ENCODE peak calls at places on chromosomes 13 and 19, in six cellular contexts. T, Z, U, B, V and C are unnamed samples.

GRCh38 chr13:43428545-43429287 is 358.1 kb downstream of the ENOX1 start:
- DNase-seq in T (no peak), Z (no peak), U (no peak), B (no peak), V (no peak), C (no peak)

GRCh38 chr19:35404879-35405622 is 34.2 kb downstream of the GPR42 start:
- DNase-seq in T (no peak), Z (no peak), U (peak; percentile 30), B (peak; percentile 92), V (no peak), C (no peak)

GRCh38 chr19:10294368-10294697 is 4.6 kb downstream of the ICAM5 start:
- DNase-seq in T (no peak), Z (peak; percentile 55), U (no peak), B (no peak), V (no peak), C (no peak)

GRCh38 chr13:88217372-88217771 is 546.2 kb downstream of the SLITRK5 start:
- DNase-seq in T (no peak), Z (no peak), U (no peak), B (no peak), V (no peak), C (no peak)

GRCh38 chr19:15464394-15465385 is at the start of gene RASAL3:
- DNase-seq in T (no peak), Z (no peak), U (no peak), B (no peak), V (no peak), C (peak; percentile 35)

GRCh38 chr13:92483894-92484293 is 742.7 kb upstream of the GPC6 start:
- DNase-seq in T (no peak), Z (no peak), U (no peak), B (no peak), V (no peak), C (no peak)

GRCh38 chr13:48783181-48783630 is 129.5 kb downstream of the CYSLTR2 start:
- DNase-seq in T (peak; percentile 61), Z (no peak), U (peak; percentile 65), B (peak; percentile 100), V (peak; percentile 90), C (peak; percentile 67)

GRCh38 chr13:83065136-83065535 is 817.1 kb downstream of the SLITRK1 start:
- DNase-seq in T (no peak), Z (no peak), U (peak; percentile 80), B (peak; percentile 63), V (peak; percentile 93), C (no peak)

GRCh38 chr13:108326318-108326717 is 56.8 kb downstream of the TNFSF13B start:
- DNase-seq in T (no peak), Z (no peak), U (no peak), B (no peak), V (no peak), C (peak; percentile 19)

GRCh38 chr19:27894906-27895754 is 1317.8 kb downstream of the UQCRFS1 start:
- DNase-seq in T (no peak), Z (no peak), U (no peak), B (no peak), V (no peak), C (no peak)

GRCh38 chr19:35911790-35912189 is 3.7 kb upstream of the TYROBP start:
- DNase-seq in T (no peak), Z (no peak), U (no peak), B (peak; percentile 38), V (no peak), C (no peak)

GRCh38 chr13:25080773-25081172 is 15.2 kb upstream of the PABPC3 start:
- DNase-seq in T (no peak), Z (no peak), U (no peak), B (no peak), V (no peak), C (no peak)

GRCh38 chr13:44816701-44817684 is 172.3 kb downstream of the NUFIP1 start:
- DNase-seq in T (no peak), Z (no peak), U (no peak), B (peak; percentile 49), V (no peak), C (no peak)

GRCh38 chr13:42735011-42735410 is 46.4 kb upstream of the FAM216B start:
- DNase-seq in T (no peak), Z (no peak), U (no peak), B (peak; percentile 30), V (no peak), C (no peak)

GRCh38 chr13:45658586-45659235 is 43.2 kb upstream of the ERICH6B start:
- DNase-seq in T (no peak), Z (no peak), U (no peak), B (peak; percentile 62), V (no peak), C (no peak)

GRCh38 chr19:35643255-35644205 is 2.0 kb downstream of the ETV2 start:
- DNase-seq in T (peak; percentile 74), Z (peak; percentile 94), U (peak; percentile 73), B (peak; percentile 60), V (peak; percentile 87), C (peak; percentile 90)

GRCh38 chr19:55172741-55173140 is 6.3 kb upstream of the DNAAF3 start:
- DNase-seq in T (no peak), Z (no peak), U (no peak), B (peak; percentile 75), V (no peak), C (no peak)

GRCh38 chr13:73059460-73060250 is 850 bp downstream of the KLF5 start:
- DNase-seq in T (peak; percentile 44), Z (peak; percentile 70), U (peak; percentile 63), B (peak; percentile 10), V (peak; percentile 75), C (peak; percentile 45)

GRCh38 chr13:99354371-99354951 is 47.3 kb upstream of the GPR183 start:
- DNase-seq in T (no peak), Z (no peak), U (peak; percentile 72), B (no peak), V (no peak), C (no peak)

GRCh38 chr13:98326274-98326673 is 149.2 kb upstream of the RNF113B start:
- DNase-seq in T (no peak), Z (no peak), U (no peak), B (no peak), V (no peak), C (no peak)

GRCh38 chr19:37537391-37537947 is 30.7 kb downstream of the ZNF793 start:
- DNase-seq in T (no peak), Z (no peak), U (no peak), B (no peak), V (no peak), C (no peak)

GRCh38 chr13:98315466-98315865 is 138.4 kb upstream of the RNF113B start:
- DNase-seq in T (no peak), Z (no peak), U (no peak), B (peak; percentile 71), V (no peak), C (no peak)

GRCh38 chr19:5099822-5100221 is 130.9 kb downstream of the KDM4B start:
- DNase-seq in T (no peak), Z (no peak), U (no peak), B (no peak), V (no peak), C (no peak)

GRCh38 chr13:79995334-79995733 is 345.6 kb downstream of the SPRY2 start:
- DNase-seq in T (no peak), Z (no peak), U (no peak), B (peak; percentile 85), V (no peak), C (no peak)

DNA sequence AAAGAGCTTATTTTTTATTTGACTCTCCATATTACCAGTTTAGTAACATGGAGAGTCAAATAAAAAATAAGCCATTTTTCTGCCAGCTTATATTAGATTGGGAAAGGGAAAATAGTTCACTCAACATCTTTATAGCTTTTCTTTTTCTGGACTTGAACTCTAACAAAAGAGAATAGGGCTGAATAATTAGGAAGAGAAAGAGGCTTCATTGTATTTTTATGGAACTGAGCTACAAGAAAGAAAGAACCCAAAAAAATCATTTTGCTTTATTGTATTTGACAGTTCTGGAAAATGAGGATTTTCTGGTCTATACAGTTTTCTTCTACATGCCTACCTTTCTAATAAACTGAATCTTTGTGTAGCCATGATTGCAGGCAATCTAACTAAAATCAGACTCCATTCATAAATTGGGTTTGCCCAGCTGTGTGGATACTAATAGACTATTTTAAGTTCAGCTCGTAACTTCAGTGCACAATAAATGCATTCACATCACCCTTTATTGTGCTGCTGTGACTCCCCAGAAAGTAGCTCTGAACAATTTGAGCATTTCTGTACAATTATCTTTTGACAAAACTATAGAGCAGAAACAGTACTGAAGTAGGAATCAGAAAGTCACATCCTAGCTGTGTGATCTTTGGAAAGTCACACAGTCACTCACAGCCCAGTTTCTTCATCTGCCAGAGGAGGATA is 115.3 kb downstream of the STOML3 start:
- DNase-seq in T (no peak), Z (no peak), U (no peak), B (no peak), V (no peak), C (no peak)
- H3K27ac ChIP-seq in T (no peak overlapping the region), Z (no peak overlapping the region), U (no peak overlapping the region), B (no peak overlapping the region), V (no peak overlapping the region), C (no peak overlapping the region)

GRCh38 chr19:44752816-44753618 is 4.5 kb downstream of the BCL3 start:
- DNase-seq in T (peak; percentile 94), Z (peak; percentile 90), U (peak; percentile 74), B (peak; percentile 99), V (peak; percentile 93), C (peak; percentile 96)
- TF ChIP-seq CTCF in T (peak; percentile 20), Z (no peak), U (no peak), B (peak; percentile 25), V (no peak), C (no peak)

DNA sequence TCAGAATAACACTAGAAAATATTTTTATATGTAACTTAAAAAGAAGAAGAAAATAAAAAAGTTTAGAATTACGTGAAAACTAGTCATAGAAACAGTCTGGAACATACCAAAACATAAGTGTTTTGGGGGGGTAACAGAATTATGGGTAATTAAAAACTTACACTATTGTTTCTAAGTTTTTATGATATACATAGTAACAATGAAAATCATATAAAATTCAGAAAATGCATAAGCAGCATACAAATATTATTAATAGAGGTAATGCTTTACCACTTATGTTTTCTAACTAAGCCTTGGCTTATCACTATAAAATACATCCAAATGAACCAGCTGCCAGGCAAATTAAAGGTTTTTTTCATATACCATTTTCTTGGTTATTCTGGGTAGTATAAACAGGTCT is 14.9 kb downstream of the ESD start:
- DNase-seq in T (no peak), Z (no peak), U (no peak), B (no peak), V (no peak), C (no peak)
- H3K4me3 ChIP-seq in T (no peak overlapping the region), Z (no peak overlapping the region), U (no peak overlapping the region), B (no peak overlapping the region), V (no peak overlapping the region), C (no peak overlapping the region)

DNA sequence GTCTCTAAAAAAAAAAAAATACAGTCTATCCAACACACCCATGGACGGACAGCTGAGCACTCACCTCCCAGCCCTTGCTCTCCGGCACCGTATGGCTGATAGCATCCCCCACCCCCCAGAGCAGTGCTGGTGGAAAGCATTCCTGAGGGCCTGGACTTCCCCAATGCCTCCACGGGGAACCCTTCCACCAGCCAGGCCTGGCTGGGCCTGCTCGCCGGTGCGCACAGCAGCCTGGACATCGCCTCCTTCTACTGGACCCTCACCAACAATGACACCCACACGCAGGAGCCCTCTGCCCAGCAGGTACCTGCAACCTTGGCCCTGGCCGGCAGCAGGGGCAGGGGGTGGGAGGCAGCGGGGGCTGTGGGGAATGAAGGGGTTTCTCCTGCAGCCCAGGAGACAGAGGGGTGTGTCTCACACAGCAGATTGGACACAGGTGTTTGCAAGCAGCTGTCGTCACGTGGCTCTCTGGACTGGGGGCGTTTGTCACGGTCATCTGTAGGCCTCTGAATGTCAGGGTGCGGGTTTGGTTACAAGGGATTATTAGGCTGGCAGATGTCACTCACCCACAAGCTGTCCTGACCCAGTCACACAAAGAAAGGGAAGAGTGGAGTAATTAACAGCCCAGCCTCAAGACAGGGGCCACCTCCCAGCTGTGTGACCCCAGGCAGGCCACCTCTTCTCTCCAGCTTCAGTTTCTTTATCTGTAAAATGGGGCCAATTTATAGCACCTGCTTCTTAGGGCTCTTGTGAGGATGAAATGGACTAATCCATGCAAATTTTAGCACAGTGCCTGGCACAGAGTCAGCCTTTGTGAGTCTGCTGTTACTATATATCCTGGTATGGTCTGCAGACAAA is 19.3 kb downstream of the PLD3 start:
- DNase-seq in T (no peak), Z (no peak), U (no peak), B (no peak), V (peak; percentile 62), C (no peak)
- H3K27ac ChIP-seq in T (no peak overlapping the region), Z (no peak overlapping the region), U (no peak overlapping the region), B (no peak overlapping the region), V (no peak overlapping the region), C (no peak overlapping the region)